ENCODE peak calls at places on chromosomes 6 and 20, in nine cellular contexts. R is heart left ventricle; X is CD8-positive, alpha-beta memory T cell; O is lung; L is suprapubic skin; E is mesendoderm; C is small intestine; Z is CD8-positive, alpha-beta T cell; P is tibial artery. S is an unnamed sample.

GRCh38 chr6:132330759-132331158 is 70.5 kb downstream of the MOXD1 start:
- DNase-seq in P (no peak), L (no peak), E (no peak), Z (no peak), X (no peak), R (no peak), C (no peak), O (no peak), S (no peak)

GRCh38 chr6:25360611-25361010 is 81.4 kb downstream of the CARMIL1 start:
- DNase-seq in E (no peak), P (no peak), R (no peak), L (no peak), X (no peak), C (no peak), O (no peak), Z (no peak), S (no peak)

GRCh38 chr6:142800240-142800639 is 144.7 kb downstream of the HIVEP2 start:
- DNase-seq in O (no peak), E (no peak), L (no peak), C (no peak), Z (no peak), R (no peak), P (no peak), X (no peak), S (no peak)

GRCh38 chr20:40464731-40465208 is 224.3 kb downstream of the MAFB start:
- DNase-seq in R (no peak), P (no peak), O (no peak), Z (no peak), X (no peak), L (no peak), E (no peak), C (no peak), S (no peak)

GRCh38 chr20:43691928-43692524 is 25.1 kb downstream of the MYBL2 start:
- DNase-seq in Z (peak; percentile 54), X (peak; percentile 31), E (peak; percentile 67), P (no peak), R (no peak), C (peak; percentile 72), O (no peak), L (no peak), S (no peak)

GRCh38 chr20:57754190-57754589 is 44.4 kb upstream of the PMEPA1 start:
- DNase-seq in O (no peak), P (no peak), C (no peak), X (no peak), L (no peak), R (no peak), E (no peak), Z (no peak), S (no peak)

GRCh38 chr20:47711046-47711752 is 74.1 kb downstream of the SULF2 start:
- DNase-seq in L (no peak), O (no peak), Z (no peak), P (no peak), C (peak; percentile 61), X (no peak), R (no peak), E (no peak), S (no peak)

GRCh38 chr20:33663161-33664084 is 1.3 kb downstream of the C20orf144 start:
- DNase-seq in C (peak; percentile 83), R (peak; percentile 92), E (peak; percentile 81), Z (peak; percentile 85), P (peak; percentile 67), L (no peak), O (peak; percentile 82), X (peak; percentile 78), S (no peak)

GRCh38 chr6:31771992-31772358 is 5.2 kb downstream of the VWA7 start:
- DNase-seq in L (no peak), C (no peak), Z (no peak), X (no peak), E (no peak), O (no peak), P (no peak), R (no peak), S (no peak)

GRCh38 chr20:39429716-39430115 is 467.6 kb downstream of the DHX35 start:
- DNase-seq in X (no peak), O (no peak), E (peak; percentile 61), C (peak; percentile 45), Z (no peak), P (no peak), R (no peak), L (no peak), S (no peak)

GRCh38 chr6:82072771-82073170 is 174.8 kb downstream of the IBTK start:
- DNase-seq in P (no peak), Z (no peak), O (no peak), R (no peak), X (no peak), L (no peak), E (no peak), C (no peak), S (no peak)

GRCh38 chr20:63043348-63044203 is 36.8 kb upstream of the BHLHE23 start:
- DNase-seq in O (no peak), E (no peak), X (no peak), P (no peak), R (peak; percentile 15), Z (no peak), C (no peak), L (no peak), S (no peak)
- H3K27ac ChIP-seq in O (no peak overlapping the region), E (no peak overlapping the region), X (no peak overlapping the region), P (no peak overlapping the region), R (no peak overlapping the region), Z (no peak overlapping the region), C (no peak overlapping the region), L (no peak overlapping the region), S (no peak overlapping the region)

DNA sequence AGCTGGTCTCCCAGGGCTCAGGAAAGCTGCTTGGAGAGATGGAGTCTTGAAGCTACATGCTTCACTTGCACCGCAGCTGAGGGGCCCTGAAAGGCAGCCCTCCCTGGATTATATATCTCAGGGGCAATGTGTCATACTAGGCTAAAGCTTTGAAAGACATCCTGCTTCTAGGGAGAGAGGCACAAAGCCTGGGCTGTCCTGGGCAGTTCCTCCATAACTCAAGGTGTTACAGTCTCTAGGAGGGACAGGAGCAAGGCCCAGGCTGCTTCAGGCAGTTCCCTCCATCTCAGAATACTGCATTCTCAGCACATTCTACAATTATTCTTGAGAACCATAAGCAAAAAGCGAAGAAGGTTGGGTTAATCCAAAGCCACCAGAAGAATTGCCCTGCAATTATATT is 22.0 kb upstream of the TXNDC5 start:
- DNase-seq in L (no peak), C (no peak), Z (no peak), P (no peak), O (no peak), E (no peak), R (no peak), X (no peak), S (no peak)
- H3K4me3 ChIP-seq in L (no peak overlapping the region), C (no peak overlapping the region), Z (no peak overlapping the region), P (no peak overlapping the region), O (no peak overlapping the region), E (no peak overlapping the region), R (no peak overlapping the region), X (no peak overlapping the region), S (no peak overlapping the region)

GRCh38 chr6:148055410-148055809 is 287.2 kb upstream of the SASH1 start:
- DNase-seq in C (no peak), L (no peak), X (no peak), P (no peak), E (no peak), Z (no peak), R (no peak), O (no peak), S (no peak)
- H3K27ac ChIP-seq in C (no peak overlapping the region), L (no peak overlapping the region), X (no peak overlapping the region), P (no peak overlapping the region), E (no peak overlapping the region), Z (no peak overlapping the region), R (no peak overlapping the region), O (no peak overlapping the region), S (no peak overlapping the region)

GRCh38 chr6:72620866-72621242 is 1.0 kb upstream of the KCNQ5 start:
- DNase-seq in C (no peak), L (no peak), P (no peak), O (no peak), E (peak; percentile 6), X (peak; percentile 30), Z (no peak), R (no peak), S (no peak)

GRCh38 chr6:72619883-72620696 is 1.8 kb upstream of the KCNQ5 start:
- DNase-seq in X (peak; percentile 70), O (peak; percentile 29), C (peak; percentile 2), L (no peak), P (peak; percentile 41), E (peak; percentile 52), Z (peak; percentile 63), R (peak; percentile 28), S (no peak)

GRCh38 chr6:72622094-72622540 is 253 bp downstream of the KCNQ5 start:
- DNase-seq in O (no peak), Z (peak; percentile 58), X (peak; percentile 68), R (no peak), P (peak; percentile 23), E (peak; percentile 65), C (no peak), L (peak; percentile 55), S (no peak)

GRCh38 chr6:72623808-72624207 is 1.9 kb downstream of the KCNQ5 start:
- DNase-seq in R (no peak), L (no peak), E (no peak), X (no peak), Z (no peak), P (no peak), C (no peak), O (no peak), S (no peak)

GRCh38 chr6:72621243-72622093 is at the start of gene KCNQ5:
- DNase-seq in C (no peak), E (peak; percentile 58), P (no peak), X (peak; percentile 34), R (peak; percentile 21), O (peak; percentile 28), Z (peak; percentile 22), L (peak; percentile 57), S (no peak)
- H3K4me3 ChIP-seq in C (peak within 1 kb of the TSS; percentile 52), E (peak within 1 kb of the TSS; percentile 26), P (peak within 1 kb of the TSS; percentile 63), X (peak within 1 kb of the TSS; percentile 78), R (peak within 1 kb of the TSS; percentile 40), O (peak within 1 kb of the TSS; percentile 5), Z (peak within 1 kb of the TSS; percentile 80), L (peak within 1 kb of the TSS; percentile 62), S (peak within 1 kb of the TSS; percentile 87)

DNA sequence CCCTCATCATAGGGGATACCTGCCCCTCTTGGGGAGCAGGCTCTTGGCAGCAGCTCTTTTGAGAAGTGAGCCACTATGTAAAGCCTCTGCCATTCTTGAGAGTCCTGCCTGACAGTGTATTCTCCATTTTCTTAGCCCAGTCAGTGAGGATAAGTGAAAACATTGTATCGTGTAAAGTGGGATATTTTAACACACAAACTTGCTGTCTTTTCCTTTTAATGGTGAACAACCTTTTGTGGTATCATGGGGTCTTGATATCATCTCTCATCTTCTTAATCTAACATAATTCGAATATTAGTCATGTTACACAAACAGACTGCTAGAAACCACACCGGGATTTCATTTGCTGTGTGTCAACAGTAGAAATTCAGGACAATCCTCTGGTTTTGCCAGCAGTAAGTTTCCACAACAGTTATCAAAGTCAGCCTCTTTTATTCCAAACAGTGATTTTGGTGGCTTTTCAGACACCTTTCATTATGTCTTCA is 136.2 kb downstream of the HIVEP1 start:
- DNase-seq in X (no peak), Z (no peak), E (no peak), O (no peak), R (no peak), L (no peak), C (no peak), P (no peak), S (no peak)
- H3K27ac ChIP-seq in X (no peak overlapping the region), Z (no peak overlapping the region), E (no peak overlapping the region), O (no peak overlapping the region), R (no peak overlapping the region), L (no peak overlapping the region), C (no peak overlapping the region), P (no peak overlapping the region), S (no peak overlapping the region)